ENCODE peak calls at places on chromosomes 1 and 21, in four cellular contexts. One of them, this sample, is unnamed. For H3K36me3 and H3K27me3, the result is how much of the 10 kb centered on the place peaks cover.

GRCh38 chr21:35136586-35137254 is 87.6 kb upstream of the RUNX1 start:
- DNase-seq in MM.1S: no peak
- DNase-seq in PC-3: peak
- DNase-seq in GM23338: peak
- DNase-seq in this sample: no peak

GRCh38 chr1:162753998-162754585 is 36.4 kb upstream of the HSD17B7 start:
- DNase-seq in PC-3: peak
- DNase-seq in MM.1S: no peak
- DNase-seq in GM23338: no peak
- DNase-seq in this sample: no peak

GRCh38 chr1:223106856-223107255 is 36.2 kb downstream of the TLR5 start:
- DNase-seq in MM.1S: no peak
- DNase-seq in GM23338: no peak
- DNase-seq in PC-3: no peak
- DNase-seq in this sample: no peak

GRCh38 chr1:240967070-240967724 is 355.2 kb upstream of the GREM2 start:
- DNase-seq in GM23338: peak
- DNase-seq in PC-3: peak
- DNase-seq in MM.1S: no peak
- DNase-seq in this sample: peak

GRCh38 chr1:53065391-53065790 is 3.4 kb downstream of the PODN start:
- DNase-seq in GM23338: no peak
- DNase-seq in PC-3: no peak
- DNase-seq in MM.1S: no peak
- DNase-seq in this sample: no peak

GRCh38 chr1:28926629-28927441 is 12.5 kb downstream of the EPB41 start:
- DNase-seq in PC-3: no peak
- DNase-seq in GM23338: peak
- DNase-seq in MM.1S: peak
- DNase-seq in this sample: peak

GRCh38 chr1:216532399-216532798 is 109.2 kb upstream of the USH2A start:
- DNase-seq in PC-3: no peak
- DNase-seq in GM23338: no peak
- DNase-seq in MM.1S: no peak
- DNase-seq in this sample: no peak

GRCh38 chr1:109821221-109821669 is 57.5 kb upstream of the EPS8L3 start:
- DNase-seq in GM23338: no peak
- DNase-seq in PC-3: peak
- DNase-seq in MM.1S: no peak
- DNase-seq in this sample: no peak

GRCh38 chr1:219973221-219973620 is 44.9 kb upstream of the SLC30A10 start:
- DNase-seq in MM.1S: no peak
- DNase-seq in GM23338: no peak
- DNase-seq in PC-3: no peak
- DNase-seq in this sample: no peak

GRCh38 chr1:2399890-2400575 is 8.4 kb downstream of the RER1 start:
- DNase-seq in MM.1S: no peak
- DNase-seq in GM23338: no peak
- DNase-seq in PC-3: no peak
- DNase-seq in this sample: no peak

GRCh38 chr1:2398871-2399270 is 7.2 kb downstream of the RER1 start:
- DNase-seq in PC-3: no peak
- DNase-seq in MM.1S: no peak
- DNase-seq in GM23338: no peak
- DNase-seq in this sample: no peak

GRCh38 chr1:2402420-2402819 is 9.9 kb downstream of the PEX10 start:
- DNase-seq in MM.1S: no peak
- DNase-seq in GM23338: no peak
- DNase-seq in PC-3: no peak
- DNase-seq in this sample: no peak

GRCh38 chr1:2400950-2401649 is 9.5 kb downstream of the RER1 start:
- DNase-seq in MM.1S: no peak
- DNase-seq in PC-3: no peak
- DNase-seq in GM23338: no peak
- DNase-seq in this sample: no peak

GRCh38 chr1:2400576-2400909 is 8.9 kb downstream of the RER1 start:
- DNase-seq in PC-3: no peak
- DNase-seq in MM.1S: no peak
- DNase-seq in GM23338: no peak
- DNase-seq in this sample: no peak
- H3K36me3 ChIP-seq in PC-3: half or more
- H3K36me3 ChIP-seq in MM.1S: under half
- H3K36me3 ChIP-seq in GM23338: under half
- H3K36me3 ChIP-seq in this sample: under half

GRCh38 chr1:8426996-8427395 is 109.1 kb downstream of the SLC45A1 start:
- DNase-seq in MM.1S: no peak
- DNase-seq in PC-3: no peak
- DNase-seq in GM23338: no peak
- DNase-seq in this sample: no peak
- H3K27me3 ChIP-seq in MM.1S: under half
- H3K27me3 ChIP-seq in PC-3: under half
- H3K27me3 ChIP-seq in GM23338: under half
- H3K27me3 ChIP-seq in this sample: under half

GRCh38 chr1:8889925-8890785 is 11.7 kb upstream of the ENO1 start:
- DNase-seq in PC-3: peak
- DNase-seq in MM.1S: no peak
- DNase-seq in GM23338: no peak
- DNase-seq in this sample: no peak
- TF ChIP-seq EZH2phosphoT487 in PC-3: no peak
- TF ChIP-seq EZH2phosphoT487 in MM.1S: no peak
- TF ChIP-seq EZH2phosphoT487 in GM23338: no peak
- TF ChIP-seq EZH2phosphoT487 in this sample: no peak

DNA sequence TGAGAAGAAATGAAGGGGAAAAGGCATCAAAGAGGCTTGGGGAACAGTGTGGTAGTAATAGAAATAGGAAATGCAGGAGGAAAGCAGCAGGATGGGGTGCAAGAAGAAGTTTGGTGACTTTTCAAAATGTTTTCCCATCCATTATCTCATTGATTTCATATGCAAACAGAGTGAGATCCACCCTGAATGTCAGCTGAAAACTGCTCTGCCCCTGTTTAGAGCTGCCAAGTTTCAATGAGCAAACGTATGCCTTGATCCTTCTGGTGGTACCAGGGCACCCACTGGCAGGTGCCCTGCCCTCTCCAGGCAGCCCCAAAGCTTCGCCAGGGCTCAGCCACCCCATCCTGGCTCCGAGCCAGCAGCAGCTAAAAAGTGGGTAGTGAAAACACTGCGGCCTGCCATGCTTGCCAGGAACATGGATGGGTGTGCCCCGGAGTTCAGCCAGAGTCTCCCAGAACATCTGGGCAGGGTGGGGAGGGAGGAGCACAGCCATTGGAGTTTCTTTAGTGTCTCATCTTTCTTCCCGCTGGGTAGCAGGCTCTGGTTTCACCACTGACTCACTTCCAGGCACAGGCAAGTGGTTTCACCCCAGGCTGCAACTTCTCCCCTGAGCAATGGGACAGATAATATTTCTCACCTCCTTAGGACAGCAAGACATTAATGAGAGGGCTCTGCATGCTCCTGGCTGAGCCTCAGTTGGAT is 8.1 kb upstream of the LMX1A start:
- DNase-seq in PC-3: peak
- DNase-seq in GM23338: no peak
- DNase-seq in MM.1S: no peak
- DNase-seq in this sample: no peak
- H3K36me3 ChIP-seq in PC-3: under half
- H3K36me3 ChIP-seq in GM23338: under half
- H3K36me3 ChIP-seq in MM.1S: under half
- H3K36me3 ChIP-seq in this sample: under half

This sample was measured in neural progenitor cell.